ENCODE peak calls at places on chromosome 7, in seven cellular contexts. T is HFF-Myc, R is astrocyte of the spinal cord, Y is foreskin fibroblast, K is HCT116, J is cardiac fibroblast, W is right atrium auricular region. I is an unnamed sample.

GRCh38 chr7:143993924-143994323 is 6.2 kb upstream of the OR6B1 start:
- DNase-seq in T (no peak), R (no peak), Y (no peak), K (no peak), J (no peak), W (no peak), I (no peak)

GRCh38 chr7:134995239-134996096 is 9.2 kb downstream of the AGBL3 start:
- DNase-seq in T (no peak), R (peak), Y (no peak), K (no peak), J (no peak), W (no peak), I (no peak)

GRCh38 chr7:127392182-127392565 is 334 bp downstream of the ZNF800 start:
- DNase-seq in T (no peak), R (peak), Y (peak), K (no peak), J (peak), W (no peak), I (peak)

GRCh38 chr7:46145412-46145811 is 224.3 kb upstream of the IGFBP3 start:
- DNase-seq in T (peak), R (peak), Y (peak), K (no peak), J (peak), W (no peak), I (peak)

GRCh38 chr7:106166651-106167342 is 54.7 kb upstream of the SYPL1 start:
- DNase-seq in T (peak), R (peak), Y (peak), K (peak), J (peak), W (no peak), I (peak)

GRCh38 chr7:81244213-81244612 is 325.4 kb upstream of the SEMA3C start:
- DNase-seq in T (peak), R (no peak), Y (peak), K (peak), J (peak), W (no peak), I (peak)

GRCh38 chr7:76202666-76203030 is 952 bp downstream of the SRRM3 start:
- DNase-seq in T (no peak), R (no peak), Y (no peak), K (no peak), J (no peak), W (no peak), I (no peak)

GRCh38 chr7:15822123-15822495 is 135.6 kb upstream of the MEOX2 start:
- DNase-seq in T (no peak), R (no peak), Y (no peak), K (no peak), J (no peak), W (no peak), I (peak)

GRCh38 chr7:74575083-74575803 is 82.3 kb upstream of the GTF2I start:
- DNase-seq in T (no peak), R (peak), Y (peak), K (no peak), J (peak), W (no peak), I (peak)

GRCh38 chr7:132398253-132398913 is 177.9 kb downstream of the PLXNA4 start:
- DNase-seq in T (no peak), R (no peak), Y (no peak), K (no peak), J (no peak), W (no peak), I (no peak)

GRCh38 chr7:5523052-5523711 is 99.5 kb upstream of the TNRC18 start:
- DNase-seq in T (no peak), R (peak), Y (peak), K (no peak), J (peak), W (no peak), I (no peak)

GRCh38 chr7:128203047-128203491 is 38.0 kb upstream of the LEP start:
- DNase-seq in T (no peak), R (no peak), Y (no peak), K (no peak), J (no peak), W (no peak), I (no peak)

GRCh38 chr7:141674702-141675101 is 27.3 kb downstream of the DENND11 start:
- DNase-seq in T (no peak), R (peak), Y (no peak), K (no peak), J (no peak), W (no peak), I (no peak)

GRCh38 chr7:86908948-86909347 is 150.5 kb downstream of the ELAPOR2 start:
- DNase-seq in T (no peak), R (peak), Y (peak), K (no peak), J (peak), W (no peak), I (no peak)

GRCh38 chr7:44802418-44803025 is 6.0 kb downstream of the PPIA start:
- DNase-seq in T (no peak), R (no peak), Y (no peak), K (no peak), J (no peak), W (no peak), I (no peak)
- TF ChIP-seq CTCF in T (no peak), R (no peak), Y (no peak), K (no peak), J (no peak), W (no peak), I (no peak)

GRCh38 chr7:38565289-38565688 is 65.9 kb downstream of the AMPH start:
- DNase-seq in T (no peak), R (no peak), Y (no peak), K (no peak), J (no peak), W (no peak), I (no peak)

GRCh38 chr7:38563736-38564135 is 67.4 kb downstream of the AMPH start:
- DNase-seq in T (no peak), R (no peak), Y (no peak), K (no peak), J (no peak), W (no peak), I (no peak)

GRCh38 chr7:38558786-38559185 is 72.4 kb downstream of the AMPH start:
- DNase-seq in T (no peak), R (peak), Y (no peak), K (no peak), J (no peak), W (no peak), I (no peak)

GRCh38 chr7:38561166-38561565 is 70.0 kb downstream of the AMPH start:
- DNase-seq in T (no peak), R (no peak), Y (peak), K (no peak), J (no peak), W (no peak), I (no peak)
- TF ChIP-seq CTCF in T (no peak), R (no peak), Y (no peak), K (no peak), J (no peak), W (no peak), I (no peak)

GRCh38 chr7:114405427-114405826 is 9.2 kb upstream of the FOXP2 start:
- DNase-seq in T (no peak), R (peak), Y (peak), K (peak), J (no peak), W (no peak), I (no peak)

GRCh38 chr7:114402866-114403635 is 11.6 kb upstream of the FOXP2 start:
- DNase-seq in T (no peak), R (no peak), Y (no peak), K (no peak), J (no peak), W (no peak), I (no peak)
- TF ChIP-seq CTCF in T (no peak), R (no peak), Y (no peak), K (no peak), J (no peak), W (no peak), I (no peak)

DNA sequence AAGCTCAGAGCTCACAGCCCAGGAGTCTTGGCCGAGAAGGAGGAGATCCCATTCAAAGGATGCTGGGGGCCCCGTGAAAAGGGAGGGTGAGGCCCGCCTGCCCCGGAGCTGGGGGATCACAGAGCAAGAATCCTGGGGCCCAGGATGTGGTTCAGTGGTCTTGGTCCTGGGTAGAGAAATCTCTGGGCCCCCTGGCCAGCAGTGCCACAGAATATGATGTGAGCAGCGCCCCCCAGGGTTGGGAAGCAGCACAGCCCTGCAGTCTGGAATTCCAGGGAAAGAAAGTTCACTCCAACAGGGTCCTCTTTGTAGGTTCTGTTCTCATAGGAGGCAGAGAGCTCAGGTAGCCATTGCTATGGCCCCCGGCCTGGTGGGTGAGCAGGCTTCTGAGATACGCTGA is 77.6 kb upstream of the GNA12 start:
- DNase-seq in T (no peak), R (no peak), Y (no peak), K (no peak), J (no peak), W (no peak), I (no peak)
- TF ChIP-seq CTCF in T (peak), R (peak), Y (no peak), K (peak), J (peak), W (no peak), I (peak)

GRCh38 chr7:131231381-131232220 is 96.1 kb upstream of the MKLN1 start:
- DNase-seq in T (no peak), R (peak), Y (peak), K (no peak), J (peak), W (peak), I (peak)
- TF ChIP-seq CTCF in T (no peak), R (no peak), Y (no peak), K (no peak), J (no peak), W (no peak), I (no peak)

GRCh38 chr7:37557810-37558209 is 109.1 kb upstream of the ELMO1 start:
- DNase-seq in T (no peak), R (no peak), Y (no peak), K (no peak), J (no peak), W (no peak), I (no peak)

GRCh38 chr7:37558320-37558719 is 109.7 kb upstream of the ELMO1 start:
- DNase-seq in T (no peak), R (no peak), Y (no peak), K (no peak), J (no peak), W (no peak), I (no peak)
- TF ChIP-seq CTCF in T (no peak), R (no peak), Y (no peak), K (no peak), J (no peak), W (no peak), I (no peak)

GRCh38 chr7:96959135-96959534 is 46.2 kb upstream of the DLX6 start:
- DNase-seq in T (no peak), R (no peak), Y (no peak), K (no peak), J (no peak), W (no peak), I (no peak)

GRCh38 chr7:96952974-96953391 is 52.4 kb upstream of the DLX6 start:
- DNase-seq in T (no peak), R (peak), Y (no peak), K (no peak), J (peak), W (no peak), I (peak)

GRCh38 chr7:96949766-96950165 is 55.6 kb upstream of the DLX6 start:
- DNase-seq in T (no peak), R (peak), Y (no peak), K (no peak), J (peak), W (no peak), I (peak)

GRCh38 chr7:96953676-96954513 is 51.5 kb upstream of the DLX6 start:
- DNase-seq in T (no peak), R (no peak), Y (no peak), K (no peak), J (peak), W (no peak), I (no peak)
- TF ChIP-seq CTCF in T (no peak), R (no peak), Y (no peak), K (no peak), J (no peak), W (no peak), I (no peak)

DNA sequence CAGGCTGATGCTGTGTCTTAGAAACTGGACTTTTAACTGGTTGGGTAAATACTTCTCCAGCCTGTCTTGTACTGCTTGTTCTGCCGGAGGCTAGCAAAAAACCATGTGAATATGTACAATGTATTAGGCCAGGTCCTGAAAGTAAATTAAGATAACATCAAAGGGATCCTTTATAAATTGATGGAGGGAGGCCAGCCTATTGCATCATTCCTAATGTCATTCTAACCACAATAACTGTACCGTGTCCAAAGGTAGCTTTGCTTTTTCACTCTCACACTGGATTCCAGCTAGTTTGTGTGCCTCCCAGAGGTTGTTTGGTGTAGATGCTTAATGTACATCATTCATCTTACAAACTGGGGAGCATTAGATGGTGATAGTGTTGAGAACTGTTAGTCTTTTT is 91.2 kb upstream of the SEM1 start:
- DNase-seq in T (no peak), R (peak), Y (no peak), K (no peak), J (no peak), W (no peak), I (peak)
- TF ChIP-seq CTCF in T (no peak), R (no peak), Y (no peak), K (no peak), J (no peak), W (no peak), I (no peak)

GRCh38 chr7:115476666-115477065 is 553.9 kb downstream of the TFEC start:
- DNase-seq in T (no peak), R (peak), Y (peak), K (no peak), J (no peak), W (no peak), I (no peak)

GRCh38 chr7:115478426-115478825 is 552.1 kb downstream of the TFEC start:
- DNase-seq in T (no peak), R (peak), Y (no peak), K (no peak), J (no peak), W (no peak), I (no peak)

GRCh38 chr7:115475206-115475605 is 553.3 kb downstream of the MDFIC start:
- DNase-seq in T (no peak), R (no peak), Y (no peak), K (no peak), J (no peak), W (no peak), I (no peak)

GRCh38 chr7:115477193-115477651 is 553.3 kb downstream of the TFEC start:
- DNase-seq in T (no peak), R (peak), Y (peak), K (no peak), J (no peak), W (no peak), I (peak)

DNA sequence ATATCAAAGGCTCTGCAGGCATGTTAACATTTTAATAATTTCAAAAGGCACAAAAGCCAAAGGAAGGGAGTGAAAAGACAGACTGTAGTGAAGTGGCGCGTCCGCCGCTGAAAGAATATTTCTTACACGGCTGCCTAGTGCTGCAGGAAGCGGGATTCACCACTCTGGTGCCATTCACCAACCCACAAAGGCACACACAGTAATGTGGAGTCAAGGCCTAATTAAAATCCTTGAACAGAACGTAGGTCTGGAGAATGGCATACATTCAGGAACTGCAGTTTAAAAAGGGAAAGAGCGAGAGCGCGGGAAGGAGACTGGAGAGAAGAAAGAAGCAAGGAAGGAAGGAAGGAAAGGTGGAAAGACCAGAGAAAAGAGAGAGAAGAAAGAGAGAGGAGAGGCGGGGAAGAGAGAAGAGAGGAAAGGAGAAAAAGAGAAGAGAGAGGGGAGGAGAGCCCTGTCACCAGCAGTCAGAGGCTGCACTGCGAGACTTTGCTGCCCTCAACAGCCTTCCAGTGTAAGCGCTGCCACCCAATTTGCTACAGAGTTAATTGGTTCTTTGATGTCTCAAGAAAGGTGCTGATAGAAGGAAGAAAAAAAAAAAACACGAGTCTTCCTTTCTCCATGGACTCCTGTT is 554.0 kb downstream of the MDFIC start:
- DNase-seq in T (no peak), R (peak), Y (peak), K (no peak), J (no peak), W (no peak), I (no peak)
- TF ChIP-seq CTCF in T (no peak), R (peak), Y (no peak), K (no peak), J (no peak), W (no peak), I (peak)

I was measured in fibroblast of villous mesenchyme.